ENCODE peak calls at places on chromosomes 11 and 22, in seven cellular contexts. R, P, O, Z, B, M and H are unnamed samples.

GRCh38 chr11:134995746-134996145 is 583.7 kb upstream of the B3GAT1 start:
- DNase-seq in Z (no peak), P (no peak), O (no peak), R (no peak), M (no peak), B (no peak), H (no peak)

GRCh38 chr11:19232910-19233503 is 7.7 kb downstream of the E2F8 start:
- DNase-seq in Z (no peak), R (no peak), O (no peak), B (no peak), P (no peak), M (no peak), H (peak; percentile 85)

GRCh38 chr11:86140334-86140733 is 71.5 kb upstream of the PICALM start:
- DNase-seq in R (no peak), O (no peak), B (no peak), P (no peak), Z (no peak), M (no peak), H (no peak)

GRCh38 chr11:120184946-120185677 is 25.7 kb upstream of the OAF start:
- DNase-seq in Z (no peak), B (no peak), M (no peak), O (no peak), R (no peak), P (no peak), H (peak; percentile 74)

GRCh38 chr11:83292709-83293435 is 6.7 kb upstream of the CCDC90B start:
- DNase-seq in B (peak; percentile 25), P (peak; percentile 6), O (no peak), R (no peak), Z (peak; percentile 41), M (peak; percentile 13), H (peak; percentile 72)

GRCh38 chr11:44992181-44992582 is 41.5 kb upstream of the TP53I11 start:
- DNase-seq in Z (no peak), B (no peak), P (no peak), R (no peak), O (no peak), M (no peak), H (no peak)

GRCh38 chr22:49281467-49282340 is 546.0 kb downstream of the BRD1 start:
- DNase-seq in Z (no peak), B (no peak), R (no peak), M (no peak), P (no peak), O (no peak), H (no peak)

GRCh38 chr22:43955883-43956286 is 643 bp downstream of the SAMM50 start:
- DNase-seq in M (no peak), Z (no peak), B (peak; percentile 40), R (no peak), O (no peak), P (no peak), H (peak; percentile 46)

GRCh38 chr11:132962026-132962425 is 570.3 kb downstream of the OPCML start:
- DNase-seq in P (no peak), B (no peak), M (no peak), Z (no peak), O (no peak), R (no peak), H (no peak)

GRCh38 chr22:48315415-48316244 is 1512.0 kb downstream of the BRD1 start:
- DNase-seq in Z (no peak), M (no peak), O (no peak), B (no peak), R (no peak), P (no peak), H (no peak)

GRCh38 chr11:19889531-19889930 is 176.9 kb downstream of the NAV2 start:
- DNase-seq in B (no peak), O (no peak), Z (no peak), M (no peak), P (no peak), R (no peak), H (peak; percentile 56)

GRCh38 chr22:22870577-22871398 is 16.8 kb upstream of the IGLL5 start:
- DNase-seq in R (no peak), P (no peak), M (no peak), Z (no peak), B (no peak), O (no peak), H (no peak)

GRCh38 chr11:18748766-18749375 is 22.9 kb upstream of the IGSF22 start:
- DNase-seq in Z (no peak), O (no peak), M (no peak), B (peak; percentile 99), R (no peak), P (no peak), H (peak; percentile 65)

GRCh38 chr11:64406221-64406946 is 47.4 kb downstream of the RPS6KA4 start:
- DNase-seq in O (no peak), R (no peak), Z (no peak), P (no peak), M (no peak), B (no peak), H (no peak)

GRCh38 chr11:106061936-106062591 is 15.1 kb downstream of the KBTBD3 start:
- DNase-seq in M (no peak), Z (no peak), B (no peak), P (no peak), O (no peak), R (no peak), H (no peak)

GRCh38 chr11:122091850-122092249 is 24.2 kb downstream of the BLID start:
- DNase-seq in R (no peak), O (no peak), B (no peak), M (no peak), Z (no peak), P (no peak), H (no peak)

GRCh38 chr11:61041755-61042518 is 60.4 kb upstream of the CD5 start:
- DNase-seq in M (no peak), B (peak; percentile 95), P (peak; percentile 85), Z (peak; percentile 93), O (peak; percentile 77), R (no peak), H (no peak)

GRCh38 chr11:110128161-110128560 is 35.0 kb downstream of the ZC3H12C start:
- DNase-seq in O (no peak), M (no peak), Z (peak; percentile 36), R (no peak), P (peak; percentile 11), B (no peak), H (no peak)

GRCh38 chr11:17287058-17287457 is 10.5 kb downstream of the NUCB2 start:
- DNase-seq in O (no peak), R (no peak), P (no peak), M (no peak), Z (no peak), B (no peak), H (no peak)